ENCODE peak calls at places on chromosome 19, in seven cellular contexts. Z, C, L, X, R, F and E are unnamed samples.

GRCh38 chr19:41263042-41263849 is 926 bp upstream of the HNRNPUL1 start:
- DNase-seq in Z (peak; percentile 95), C (peak; percentile 65), L (peak; percentile 76), X (peak; percentile 61), R (no peak), F (peak; percentile 69), E (peak; percentile 74)

GRCh38 chr19:51598159-51598915 is 27.3 kb downstream of the ZNF175 start:
- DNase-seq in Z (no peak), C (no peak), L (no peak), X (no peak), R (no peak), F (no peak), E (no peak)

GRCh38 chr19:17184381-17184841 is 30.7 kb upstream of the USE1 start:
- DNase-seq in Z (peak; percentile 54), C (no peak), L (no peak), X (no peak), R (no peak), F (no peak), E (no peak)

GRCh38 chr19:6057651-6058365 is 52.5 kb downstream of the RFX2 start:
- DNase-seq in Z (no peak), C (no peak), L (no peak), X (no peak), R (no peak), F (no peak), E (no peak)

GRCh38 chr19:18170714-18171255 is 2.8 kb upstream of the IFI30 start:
- DNase-seq in Z (no peak), C (no peak), L (no peak), X (peak; percentile 46), R (no peak), F (no peak), E (no peak)

GRCh38 chr19:3618144-3618810 is 8.3 kb downstream of the CACTIN start:
- DNase-seq in Z (peak; percentile 53), C (peak; percentile 59), L (peak; percentile 80), X (peak; percentile 72), R (no peak), F (peak; percentile 62), E (peak; percentile 23)

GRCh38 chr19:50293263-50294004 is 35.7 kb downstream of the KCNC3 start:
- DNase-seq in Z (no peak), C (no peak), L (no peak), X (no peak), R (no peak), F (no peak), E (no peak)

GRCh38 chr19:40084948-40085347 is 5.8 kb downstream of the ZNF780A start:
- DNase-seq in Z (no peak), C (no peak), L (no peak), X (no peak), R (no peak), F (no peak), E (no peak)

GRCh38 chr19:49340069-49340864 is 5.1 kb downstream of the CD37 start:
- DNase-seq in Z (no peak), C (no peak), L (peak; percentile 81), X (peak; percentile 83), R (no peak), F (peak; percentile 91), E (no peak)

GRCh38 chr19:8363803-8364771 is at the start of gene ANGPTL4:
- DNase-seq in Z (peak; percentile 37), C (peak; percentile 49), L (peak; percentile 59), X (peak; percentile 78), R (peak; percentile 76), F (peak; percentile 81), E (peak; percentile 50)

GRCh38 chr19:50505856-50506611 is 5.0 kb downstream of the JOSD2 start:
- DNase-seq in Z (no peak), C (no peak), L (no peak), X (no peak), R (no peak), F (no peak), E (no peak)

GRCh38 chr19:44912854-44913253 is 1.6 kb upstream of the APOC1 start:
- DNase-seq in Z (no peak), C (no peak), L (peak; percentile 52), X (no peak), R (no peak), F (no peak), E (peak; percentile 55)